ENCODE peak calls at places on chromosomes 3 and 15, in five cellular contexts. W is neural progenitor cell, D is MM.1S, C is HCT116, L is PC-3. Y is an unnamed sample.

GRCh38 chr3:48594431-48595049 is 589 bp downstream of the COL7A1 start:
- DNase-seq in L (no peak), C (no peak), D (no peak), W (peak; percentile 18), Y (no peak)

GRCh38 chr3:127615631-127616305 is 13.2 kb upstream of the PODXL2 start:
- DNase-seq in D (no peak), C (no peak), L (no peak), W (no peak), Y (no peak)

GRCh38 chr15:65528461-65529060 is 1.7 kb upstream of the HACD3 start:
- DNase-seq in L (no peak), W (no peak), C (no peak), D (no peak), Y (no peak)

GRCh38 chr3:170352936-170353335 is 4.6 kb upstream of the SKIL start:
- DNase-seq in D (no peak), C (no peak), W (no peak), L (no peak), Y (no peak)

GRCh38 chr15:60582370-60583036 is 103.6 kb upstream of the ICE2 start:
- DNase-seq in C (no peak), L (no peak), W (no peak), D (no peak), Y (no peak)

GRCh38 chr3:123412811-123413588 is 35.9 kb downstream of the ADCY5 start:
- DNase-seq in C (no peak), L (no peak), W (no peak), D (no peak), Y (peak; percentile 46)

GRCh38 chr3:110069641-110070538 is 732.5 kb upstream of the DPPA4 start:
- DNase-seq in L (peak; percentile 5), W (no peak), D (peak; percentile 74), C (no peak), Y (peak; percentile 46)

GRCh38 chr3:151864423-151865101 is 8.9 kb upstream of the SUCNR1 start:
- DNase-seq in D (no peak), C (peak; percentile 35), W (no peak), L (peak; percentile 89), Y (peak; percentile 32)

GRCh38 chr15:78131295-78132021 is at the start of gene CIB2:
- DNase-seq in C (no peak), L (peak; percentile 56), D (peak; percentile 57), W (peak; percentile 95), Y (peak; percentile 93)

GRCh38 chr3:126947429-126947828 is 35.5 kb upstream of the PLXNA1 start:
- DNase-seq in D (no peak), W (no peak), L (no peak), C (no peak), Y (no peak)

GRCh38 chr3:195254454-195255175 is 16.3 kb downstream of the XXYLT1 start:
- DNase-seq in L (no peak), D (no peak), W (no peak), C (no peak), Y (no peak)

GRCh38 chr3:14346642-14347041 is 55.8 kb upstream of the SLC6A6 start:
- DNase-seq in W (no peak), D (no peak), L (no peak), C (no peak), Y (no peak)

GRCh38 chr3:56681963-56682457 is 1.1 kb downstream of the TASOR start:
- DNase-seq in W (peak; percentile 81), D (no peak), C (no peak), L (no peak), Y (no peak)

GRCh38 chr15:70354260-70354894 is 256.7 kb upstream of the TLE3 start:
- DNase-seq in W (no peak), C (no peak), L (no peak), D (no peak), Y (no peak)

GRCh38 chr3:150149651-150150051 is 179.0 kb upstream of the PFN2 start:
- DNase-seq in C (no peak), D (no peak), W (no peak), L (peak; percentile 94), Y (peak; percentile 14)

GRCh38 chr15:82764740-82765139 is 41.1 kb downstream of the FSD2 start:
- DNase-seq in L (no peak), W (no peak), D (no peak), C (no peak), Y (no peak)

GRCh38 chr15:28942046-28942445 is 56.3 kb downstream of the APBA2 start:
- DNase-seq in C (no peak), W (no peak), D (no peak), L (no peak), Y (no peak)

GRCh38 chr15:66132251-66132816 is 121.2 kb downstream of the MEGF11 start:
- DNase-seq in D (no peak), W (no peak), C (no peak), L (no peak), Y (no peak)

GRCh38 chr15:74892313-74892712 is 2.5 kb downstream of the MPI start:
- DNase-seq in W (no peak), C (no peak), D (no peak), L (peak; percentile 53), Y (no peak)

GRCh38 chr3:24843955-24844354 is 349.3 kb upstream of the THRB start:
- DNase-seq in W (no peak), L (no peak), C (no peak), D (no peak), Y (peak; percentile 9)

GRCh38 chr3:23888617-23889228 is 28.1 kb downstream of the NKIRAS1 start:
- DNase-seq in D (peak; percentile 10), W (no peak), L (peak; percentile 72), C (peak; percentile 33), Y (peak; percentile 35)

GRCh38 chr3:114093596-114093995 is 37.1 kb downstream of the QTRT2 start:
- DNase-seq in W (no peak), L (peak; percentile 83), C (peak; percentile 4), D (no peak), Y (peak; percentile 33)

GRCh38 chr3:11385329-11385728 is 113.1 kb downstream of the ATG7 start:
- DNase-seq in C (no peak), L (no peak), W (no peak), D (no peak), Y (no peak)

GRCh38 chr3:166917437-166917836 is 462.7 kb downstream of the ZBBX start:
- DNase-seq in C (no peak), D (no peak), L (no peak), W (no peak), Y (no peak)

GRCh38 chr15:100060276-100060926 is 281.4 kb downstream of the ADAMTS17 start:
- DNase-seq in D (no peak), C (no peak), L (peak; percentile 77), W (no peak), Y (no peak)

GRCh38 chr15:90063733-90064247 is 38.5 kb downstream of the IDH2 start:
- DNase-seq in L (no peak), D (no peak), W (no peak), C (no peak), Y (no peak)

GRCh38 chr3:100407164-100407563 is 5.8 kb downstream of the LNP1 start:
- DNase-seq in W (no peak), L (no peak), D (no peak), C (no peak), Y (no peak)

GRCh38 chr3:120615863-120616599 is 19.9 kb downstream of the NDUFB4 start:
- DNase-seq in W (no peak), D (no peak), C (no peak), L (peak; percentile 40), Y (no peak)

GRCh38 chr3:38645601-38646000 is 3.9 kb downstream of the SCN5A start:
- DNase-seq in C (no peak), D (no peak), W (no peak), L (no peak), Y (no peak)

GRCh38 chr3:125149462-125149861 is 63.1 kb downstream of the SLC12A8 start:
- DNase-seq in L (no peak), W (no peak), C (no peak), D (no peak), Y (no peak)
- TF ChIP-seq EZH2phosphoT487 in L (no peak), W (no peak), C (no peak), D (no peak), Y (no peak)

GRCh38 chr15:35020974-35021373 is 32.9 kb upstream of the ZNF770 start:
- DNase-seq in L (no peak), W (no peak), C (no peak), D (no peak), Y (no peak)
- H3K4me1 ChIP-seq in L (peaks cover 10% of the 10 kb centered on the region), W (no peaks in the 10 kb centered on the region), C (peaks cover 14% of the 10 kb centered on the region), D (no peaks in the 10 kb centered on the region), Y (no peaks in the 10 kb centered on the region)

GRCh38 chr3:31533169-31533870 is 595 bp downstream of the STT3B start:
- DNase-seq in C (no peak), L (peak; percentile 30), W (peak; percentile 71), D (peak; percentile 52), Y (peak; percentile 77)
- TF ChIP-seq CTCF in C (no peak), L (peak; percentile 33), W (peak; percentile 49), D (peak; percentile 13), Y (peak; percentile 36)

DNA sequence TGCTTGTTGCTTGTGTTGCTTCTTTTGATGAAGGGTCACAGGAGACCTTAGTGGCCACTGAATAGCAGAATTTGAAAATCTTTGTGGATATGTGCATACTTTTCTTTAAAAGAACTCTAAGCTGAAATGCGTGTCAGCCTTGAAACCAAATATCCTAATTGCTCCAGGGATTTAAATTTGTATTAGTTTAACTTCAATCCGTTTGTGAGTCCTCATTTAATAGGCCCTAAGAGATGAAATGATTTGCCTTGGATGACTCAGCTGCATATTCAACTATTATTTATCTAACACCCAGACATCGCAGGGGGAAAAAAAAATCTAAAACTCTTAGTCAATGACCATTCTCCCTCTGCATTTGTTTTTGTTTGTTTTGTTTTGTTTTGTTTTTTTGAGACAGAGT is 29.2 kb upstream of the LXN start:
- DNase-seq in D (no peak), L (peak; percentile 62), W (no peak), C (no peak), Y (no peak)
- TF ChIP-seq EZH2phosphoT487 in D (no peak), L (no peak), W (no peak), C (no peak), Y (no peak)

DNA sequence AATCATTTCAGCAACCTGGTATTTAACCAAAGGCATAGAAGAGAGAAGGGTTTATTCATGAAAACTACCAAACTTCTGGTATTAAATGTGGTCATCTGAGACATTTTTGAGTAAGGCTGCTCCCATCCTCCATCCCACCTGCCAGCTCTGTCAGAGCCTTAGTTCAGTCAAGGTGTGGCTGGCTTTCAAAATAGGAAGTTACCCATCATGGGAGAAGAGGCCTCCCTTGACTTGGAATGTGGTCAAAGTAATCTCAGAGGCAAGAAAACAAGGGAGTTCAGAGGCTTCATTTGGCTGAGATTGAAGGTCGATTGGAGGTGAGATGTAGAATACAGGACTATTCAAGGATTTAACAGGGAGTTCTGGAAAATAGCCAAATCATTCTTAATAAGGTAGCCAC is 540.4 kb upstream of the ARRDC4 start:
- DNase-seq in D (no peak), L (no peak), W (no peak), C (no peak), Y (no peak)
- H3K4me1 ChIP-seq in D (no peaks in the 10 kb centered on the region), L (no peaks in the 10 kb centered on the region), W (no peaks in the 10 kb centered on the region), C (no peaks in the 10 kb centered on the region), Y (no peaks in the 10 kb centered on the region)

DNA sequence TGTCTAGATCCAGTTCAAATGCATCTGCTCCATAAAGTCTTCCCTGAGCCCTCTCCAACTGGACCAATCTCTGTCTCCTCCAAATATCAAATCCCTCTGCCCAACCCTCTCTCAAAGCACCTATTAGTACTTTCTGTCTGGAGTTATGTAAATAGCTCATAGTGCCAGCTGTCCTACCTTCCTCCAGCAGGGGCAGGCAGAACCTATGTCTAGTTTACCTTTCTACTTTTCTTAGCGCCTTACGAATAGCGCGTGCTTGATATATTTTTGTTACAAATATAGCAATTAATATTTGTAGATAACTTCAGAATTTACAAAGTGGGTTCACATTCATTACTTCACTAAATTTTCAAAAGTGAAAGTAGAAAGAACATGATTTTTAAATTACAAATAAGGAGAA is 14.0 kb upstream of the CCDC80 start:
- DNase-seq in W (no peak), C (no peak), L (no peak), D (peak; percentile 7), Y (no peak)
- TF ChIP-seq CTCF in W (peak; percentile 34), C (peak; percentile 57), L (peak; percentile 45), D (peak; percentile 26), Y (no peak)